ENCODE peak calls at places on chromosomes 7 and 10, in eight cellular contexts. One of them, this sample, is unnamed.

GRCh38 chr10:97466755-97467154 is 20.8 kb downstream of the ZDHHC16 start:
- DNase-seq in A673: no peak
- DNase-seq in Caco-2: no peak
- DNase-seq in hepatic stellate cell: no peak
- DNase-seq in NCI-H748 treated with DMSO at 0.1 percent for 48 hours: no peak
- DNase-seq in HEK293T: no peak
- DNase-seq in stimulated activated CD4-positive, alpha-beta T cell treated with anti-CD3 and anti-CD28 coated beads, TNF-alpha, amount 100 ng/mL, for 24 hours: no peak
- DNase-seq in NCI-H2081: no peak
- DNase-seq in this sample: no peak

GRCh38 chr10:17787087-17787942 is 21.8 kb upstream of the MRC1 start:
- DNase-seq in A673: peak
- DNase-seq in Caco-2: no peak
- DNase-seq in hepatic stellate cell: peak
- DNase-seq in NCI-H748 treated with DMSO at 0.1 percent for 48 hours: no peak
- DNase-seq in HEK293T: no peak
- DNase-seq in stimulated activated CD4-positive, alpha-beta T cell treated with anti-CD3 and anti-CD28 coated beads, TNF-alpha, amount 100 ng/mL, for 24 hours: no peak
- DNase-seq in NCI-H2081: no peak
- DNase-seq in this sample: peak

GRCh38 chr7:88309845-88310244 is 3.2 kb upstream of the STEAP4 start:
- DNase-seq in A673: no peak
- DNase-seq in Caco-2: no peak
- DNase-seq in hepatic stellate cell: no peak
- DNase-seq in NCI-H748 treated with DMSO at 0.1 percent for 48 hours: no peak
- DNase-seq in HEK293T: no peak
- DNase-seq in stimulated activated CD4-positive, alpha-beta T cell treated with anti-CD3 and anti-CD28 coated beads, TNF-alpha, amount 100 ng/mL, for 24 hours: no peak
- DNase-seq in NCI-H2081: no peak
- DNase-seq in this sample: no peak

GRCh38 chr7:151426486-151426905 is 13.4 kb downstream of the CRYGN start:
- DNase-seq in A673: peak
- DNase-seq in Caco-2: no peak
- DNase-seq in hepatic stellate cell: peak
- DNase-seq in NCI-H748 treated with DMSO at 0.1 percent for 48 hours: no peak
- DNase-seq in HEK293T: peak
- DNase-seq in stimulated activated CD4-positive, alpha-beta T cell treated with anti-CD3 and anti-CD28 coated beads, TNF-alpha, amount 100 ng/mL, for 24 hours: no peak
- DNase-seq in NCI-H2081: no peak
- DNase-seq in this sample: no peak

GRCh38 chr10:102602272-102603045 is 41.8 kb upstream of the TRIM8 start:
- DNase-seq in A673: no peak
- DNase-seq in Caco-2: no peak
- DNase-seq in hepatic stellate cell: no peak
- DNase-seq in NCI-H748 treated with DMSO at 0.1 percent for 48 hours: no peak
- DNase-seq in HEK293T: no peak
- DNase-seq in stimulated activated CD4-positive, alpha-beta T cell treated with anti-CD3 and anti-CD28 coated beads, TNF-alpha, amount 100 ng/mL, for 24 hours: no peak
- DNase-seq in NCI-H2081: no peak
- DNase-seq in this sample: no peak

GRCh38 chr10:108104697-108105096 is 940.2 kb upstream of the SORCS1 start:
- DNase-seq in A673: no peak
- DNase-seq in Caco-2: no peak
- DNase-seq in hepatic stellate cell: no peak
- DNase-seq in NCI-H748 treated with DMSO at 0.1 percent for 48 hours: no peak
- DNase-seq in HEK293T: no peak
- DNase-seq in stimulated activated CD4-positive, alpha-beta T cell treated with anti-CD3 and anti-CD28 coated beads, TNF-alpha, amount 100 ng/mL, for 24 hours: no peak
- DNase-seq in NCI-H2081: no peak
- DNase-seq in this sample: peak

GRCh38 chr7:36811807-36812206 is 87.5 kb upstream of the AOAH start:
- DNase-seq in A673: no peak
- DNase-seq in Caco-2: no peak
- DNase-seq in hepatic stellate cell: no peak
- DNase-seq in NCI-H748 treated with DMSO at 0.1 percent for 48 hours: no peak
- DNase-seq in HEK293T: no peak
- DNase-seq in stimulated activated CD4-positive, alpha-beta T cell treated with anti-CD3 and anti-CD28 coated beads, TNF-alpha, amount 100 ng/mL, for 24 hours: no peak
- DNase-seq in NCI-H2081: no peak
- DNase-seq in this sample: no peak

GRCh38 chr7:42588876-42589275 is 323.0 kb downstream of the C7orf25 start:
- DNase-seq in A673: no peak
- DNase-seq in Caco-2: no peak
- DNase-seq in hepatic stellate cell: no peak
- DNase-seq in NCI-H748 treated with DMSO at 0.1 percent for 48 hours: no peak
- DNase-seq in HEK293T: no peak
- DNase-seq in stimulated activated CD4-positive, alpha-beta T cell treated with anti-CD3 and anti-CD28 coated beads, TNF-alpha, amount 100 ng/mL, for 24 hours: no peak
- DNase-seq in NCI-H2081: no peak
- DNase-seq in this sample: no peak

GRCh38 chr7:74299401-74299800 is 10.2 kb downstream of the CLIP2 start:
- DNase-seq in A673: no peak
- DNase-seq in Caco-2: no peak
- DNase-seq in hepatic stellate cell: no peak
- DNase-seq in NCI-H748 treated with DMSO at 0.1 percent for 48 hours: no peak
- DNase-seq in HEK293T: no peak
- DNase-seq in stimulated activated CD4-positive, alpha-beta T cell treated with anti-CD3 and anti-CD28 coated beads, TNF-alpha, amount 100 ng/mL, for 24 hours: no peak
- DNase-seq in NCI-H2081: no peak
- DNase-seq in this sample: no peak

GRCh38 chr10:70652761-70653657 is 19.3 kb upstream of the ADAMTS14 start:
- DNase-seq in A673: no peak
- DNase-seq in Caco-2: no peak
- DNase-seq in hepatic stellate cell: peak
- DNase-seq in NCI-H748 treated with DMSO at 0.1 percent for 48 hours: no peak
- DNase-seq in HEK293T: no peak
- DNase-seq in stimulated activated CD4-positive, alpha-beta T cell treated with anti-CD3 and anti-CD28 coated beads, TNF-alpha, amount 100 ng/mL, for 24 hours: no peak
- DNase-seq in NCI-H2081: no peak
- DNase-seq in this sample: no peak

GRCh38 chr10:12484945-12485805 is 135.8 kb downstream of the CAMK1D start:
- DNase-seq in A673: no peak
- DNase-seq in Caco-2: peak
- DNase-seq in hepatic stellate cell: peak
- DNase-seq in NCI-H748 treated with DMSO at 0.1 percent for 48 hours: no peak
- DNase-seq in HEK293T: no peak
- DNase-seq in stimulated activated CD4-positive, alpha-beta T cell treated with anti-CD3 and anti-CD28 coated beads, TNF-alpha, amount 100 ng/mL, for 24 hours: no peak
- DNase-seq in NCI-H2081: peak
- DNase-seq in this sample: peak

GRCh38 chr7:94434031-94434430 is 39.3 kb downstream of the COL1A2 start:
- DNase-seq in A673: no peak
- DNase-seq in Caco-2: no peak
- DNase-seq in hepatic stellate cell: no peak
- DNase-seq in NCI-H748 treated with DMSO at 0.1 percent for 48 hours: no peak
- DNase-seq in HEK293T: no peak
- DNase-seq in stimulated activated CD4-positive, alpha-beta T cell treated with anti-CD3 and anti-CD28 coated beads, TNF-alpha, amount 100 ng/mL, for 24 hours: no peak
- DNase-seq in NCI-H2081: no peak
- DNase-seq in this sample: no peak

GRCh38 chr10:20085115-20085514 is 268.9 kb downstream of the PLXDC2 start:
- DNase-seq in A673: no peak
- DNase-seq in Caco-2: no peak
- DNase-seq in hepatic stellate cell: no peak
- DNase-seq in NCI-H748 treated with DMSO at 0.1 percent for 48 hours: no peak
- DNase-seq in HEK293T: no peak
- DNase-seq in stimulated activated CD4-positive, alpha-beta T cell treated with anti-CD3 and anti-CD28 coated beads, TNF-alpha, amount 100 ng/mL, for 24 hours: no peak
- DNase-seq in NCI-H2081: no peak
- DNase-seq in this sample: no peak

GRCh38 chr7:74153736-74154135 is 20.4 kb upstream of the EIF4H start:
- DNase-seq in A673: no peak
- DNase-seq in Caco-2: no peak
- DNase-seq in hepatic stellate cell: no peak
- DNase-seq in NCI-H748 treated with DMSO at 0.1 percent for 48 hours: no peak
- DNase-seq in HEK293T: no peak
- DNase-seq in stimulated activated CD4-positive, alpha-beta T cell treated with anti-CD3 and anti-CD28 coated beads, TNF-alpha, amount 100 ng/mL, for 24 hours: no peak
- DNase-seq in NCI-H2081: no peak
- DNase-seq in this sample: no peak

GRCh38 chr10:29120216-29120615 is 168.7 kb upstream of the LYZL1 start:
- DNase-seq in A673: no peak
- DNase-seq in Caco-2: no peak
- DNase-seq in hepatic stellate cell: peak
- DNase-seq in NCI-H748 treated with DMSO at 0.1 percent for 48 hours: no peak
- DNase-seq in HEK293T: no peak
- DNase-seq in stimulated activated CD4-positive, alpha-beta T cell treated with anti-CD3 and anti-CD28 coated beads, TNF-alpha, amount 100 ng/mL, for 24 hours: no peak
- DNase-seq in NCI-H2081: no peak
- DNase-seq in this sample: no peak

GRCh38 chr10:70685461-70685911 is 13.2 kb downstream of the ADAMTS14 start:
- DNase-seq in A673: no peak
- DNase-seq in Caco-2: no peak
- DNase-seq in hepatic stellate cell: no peak
- DNase-seq in NCI-H748 treated with DMSO at 0.1 percent for 48 hours: no peak
- DNase-seq in HEK293T: no peak
- DNase-seq in stimulated activated CD4-positive, alpha-beta T cell treated with anti-CD3 and anti-CD28 coated beads, TNF-alpha, amount 100 ng/mL, for 24 hours: no peak
- DNase-seq in NCI-H2081: no peak
- DNase-seq in this sample: peak

GRCh38 chr10:44258460-44259089 is 126.3 kb downstream of the CXCL12 start:
- DNase-seq in A673: no peak
- DNase-seq in Caco-2: no peak
- DNase-seq in hepatic stellate cell: no peak
- DNase-seq in NCI-H748 treated with DMSO at 0.1 percent for 48 hours: no peak
- DNase-seq in HEK293T: no peak
- DNase-seq in stimulated activated CD4-positive, alpha-beta T cell treated with anti-CD3 and anti-CD28 coated beads, TNF-alpha, amount 100 ng/mL, for 24 hours: no peak
- DNase-seq in NCI-H2081: no peak
- DNase-seq in this sample: no peak

GRCh38 chr10:133162910-133163856 is 3.2 kb downstream of the KNDC1 start:
- DNase-seq in A673: no peak
- DNase-seq in Caco-2: no peak
- DNase-seq in hepatic stellate cell: no peak
- DNase-seq in NCI-H748 treated with DMSO at 0.1 percent for 48 hours: no peak
- DNase-seq in HEK293T: no peak
- DNase-seq in stimulated activated CD4-positive, alpha-beta T cell treated with anti-CD3 and anti-CD28 coated beads, TNF-alpha, amount 100 ng/mL, for 24 hours: no peak
- DNase-seq in NCI-H2081: no peak
- DNase-seq in this sample: no peak

GRCh38 chr7:53022893-53023292 is 12.5 kb upstream of the POM121L12 start:
- DNase-seq in A673: no peak
- DNase-seq in Caco-2: no peak
- DNase-seq in hepatic stellate cell: no peak
- DNase-seq in NCI-H748 treated with DMSO at 0.1 percent for 48 hours: no peak
- DNase-seq in HEK293T: no peak
- DNase-seq in stimulated activated CD4-positive, alpha-beta T cell treated with anti-CD3 and anti-CD28 coated beads, TNF-alpha, amount 100 ng/mL, for 24 hours: no peak
- DNase-seq in NCI-H2081: no peak
- DNase-seq in this sample: no peak

GRCh38 chr10:108392286-108392685 is 1227.8 kb upstream of the SORCS1 start:
- DNase-seq in A673: no peak
- DNase-seq in Caco-2: no peak
- DNase-seq in hepatic stellate cell: no peak
- DNase-seq in NCI-H748 treated with DMSO at 0.1 percent for 48 hours: no peak
- DNase-seq in HEK293T: no peak
- DNase-seq in stimulated activated CD4-positive, alpha-beta T cell treated with anti-CD3 and anti-CD28 coated beads, TNF-alpha, amount 100 ng/mL, for 24 hours: no peak
- DNase-seq in NCI-H2081: no peak
- DNase-seq in this sample: no peak